ENCODE peak calls at places on chromosomes 16 and 17, in seven cellular contexts. One of them, this sample, is unnamed.
A peak's percentile ranks its signal among the peaks of the same experiment; 100 is the strongest.

GRCh38 chr17:13561606-13562270 is 40.0 kb downstream of the HS3ST3A1 start:
- DNase-seq in sigmoid colon: no peak
- DNase-seq in A549: peak; percentile 15
- DNase-seq in lower lobe of right lung: no peak
- DNase-seq in naive thymus-derived CD4-positive, alpha-beta T cell: no peak
- DNase-seq in body of pancreas: no peak
- DNase-seq in PC-3: no peak
- DNase-seq in this sample: no peak

GRCh38 chr17:77602883-77603640 is 355.4 kb upstream of the TNRC6C start:
- DNase-seq in body of pancreas: no peak
- DNase-seq in A549: no peak
- DNase-seq in sigmoid colon: peak; percentile 61
- DNase-seq in PC-3: no peak
- DNase-seq in naive thymus-derived CD4-positive, alpha-beta T cell: no peak
- DNase-seq in lower lobe of right lung: no peak
- DNase-seq in this sample: no peak

GRCh38 chr17:15652960-15653359 is 31.2 kb downstream of the TRIM16 start:
- DNase-seq in A549: no peak
- DNase-seq in PC-3: no peak
- DNase-seq in naive thymus-derived CD4-positive, alpha-beta T cell: no peak
- DNase-seq in sigmoid colon: no peak
- DNase-seq in lower lobe of right lung: no peak
- DNase-seq in body of pancreas: no peak
- DNase-seq in this sample: no peak

GRCh38 chr16:58883131-58883530 is 149.0 kb upstream of the GOT2 start:
- DNase-seq in A549: no peak
- DNase-seq in PC-3: no peak
- DNase-seq in lower lobe of right lung: no peak
- DNase-seq in body of pancreas: no peak
- DNase-seq in sigmoid colon: no peak
- DNase-seq in naive thymus-derived CD4-positive, alpha-beta T cell: no peak
- DNase-seq in this sample: peak; percentile 27

GRCh38 chr16:19415461-19415860 is 2.2 kb upstream of the TMC5 start:
- DNase-seq in PC-3: peak; percentile 54
- DNase-seq in lower lobe of right lung: no peak
- DNase-seq in sigmoid colon: no peak
- DNase-seq in body of pancreas: no peak
- DNase-seq in naive thymus-derived CD4-positive, alpha-beta T cell: no peak
- DNase-seq in A549: no peak
- DNase-seq in this sample: no peak

GRCh38 chr16:583815-584591 is 5.9 kb upstream of the RAB40C start:
- DNase-seq in lower lobe of right lung: no peak
- DNase-seq in sigmoid colon: no peak
- DNase-seq in body of pancreas: no peak
- DNase-seq in naive thymus-derived CD4-positive, alpha-beta T cell: no peak
- DNase-seq in A549: peak; percentile 47
- DNase-seq in PC-3: no peak
- DNase-seq in this sample: peak; percentile 3

GRCh38 chr17:29140631-29141483 is 39.3 kb downstream of the MYO18A start:
- DNase-seq in A549: no peak
- DNase-seq in lower lobe of right lung: no peak
- DNase-seq in sigmoid colon: no peak
- DNase-seq in PC-3: no peak
- DNase-seq in naive thymus-derived CD4-positive, alpha-beta T cell: peak; percentile 66
- DNase-seq in body of pancreas: no peak
- DNase-seq in this sample: peak; percentile 84

GRCh38 chr16:50861926-50862325 is 120.0 kb downstream of the CYLD start:
- DNase-seq in A549: peak; percentile 20
- DNase-seq in PC-3: peak; percentile 82
- DNase-seq in sigmoid colon: no peak
- DNase-seq in lower lobe of right lung: no peak
- DNase-seq in naive thymus-derived CD4-positive, alpha-beta T cell: no peak
- DNase-seq in body of pancreas: no peak
- DNase-seq in this sample: peak; percentile 44

GRCh38 chr16:38941-39892 is 14.2 kb downstream of the POLR3K start:
- DNase-seq in sigmoid colon: no peak
- DNase-seq in PC-3: peak; percentile 34
- DNase-seq in A549: no peak
- DNase-seq in naive thymus-derived CD4-positive, alpha-beta T cell: peak; percentile 18
- DNase-seq in lower lobe of right lung: peak; percentile 62
- DNase-seq in body of pancreas: no peak
- DNase-seq in this sample: no peak

GRCh38 chr17:57422574-57423164 is 166.3 kb downstream of the MSI2 start:
- DNase-seq in A549: peak; percentile 31
- DNase-seq in lower lobe of right lung: no peak
- DNase-seq in body of pancreas: no peak
- DNase-seq in naive thymus-derived CD4-positive, alpha-beta T cell: no peak
- DNase-seq in PC-3: peak; percentile 87
- DNase-seq in sigmoid colon: no peak
- DNase-seq in this sample: no peak

GRCh38 chr17:66514227-66514806 is 211.9 kb downstream of the PRKCA start:
- DNase-seq in sigmoid colon: no peak
- DNase-seq in body of pancreas: no peak
- DNase-seq in A549: no peak
- DNase-seq in naive thymus-derived CD4-positive, alpha-beta T cell: no peak
- DNase-seq in PC-3: peak; percentile 44
- DNase-seq in lower lobe of right lung: no peak
- DNase-seq in this sample: no peak

GRCh38 chr16:88507231-88507743 is 54.2 kb downstream of the ZFPM1 start:
- DNase-seq in PC-3: peak; percentile 7
- DNase-seq in body of pancreas: no peak
- DNase-seq in sigmoid colon: no peak
- DNase-seq in A549: peak; percentile 35
- DNase-seq in lower lobe of right lung: no peak
- DNase-seq in naive thymus-derived CD4-positive, alpha-beta T cell: no peak
- DNase-seq in this sample: no peak

GRCh38 chr17:56890390-56890789 is 23.5 kb downstream of the TRIM25 start:
- DNase-seq in sigmoid colon: no peak
- DNase-seq in lower lobe of right lung: no peak
- DNase-seq in naive thymus-derived CD4-positive, alpha-beta T cell: no peak
- DNase-seq in body of pancreas: no peak
- DNase-seq in A549: no peak
- DNase-seq in PC-3: no peak
- DNase-seq in this sample: no peak

GRCh38 chr17:45339646-45340605 is 23.1 kb upstream of the MAP3K14 start:
- DNase-seq in A549: no peak
- DNase-seq in lower lobe of right lung: no peak
- DNase-seq in sigmoid colon: peak; percentile 48
- DNase-seq in naive thymus-derived CD4-positive, alpha-beta T cell: no peak
- DNase-seq in body of pancreas: no peak
- DNase-seq in PC-3: no peak
- DNase-seq in this sample: no peak

GRCh38 chr16:90057738-90058173 is 19.4 kb downstream of the PRDM7 start:
- DNase-seq in naive thymus-derived CD4-positive, alpha-beta T cell: no peak
- DNase-seq in sigmoid colon: no peak
- DNase-seq in PC-3: peak; percentile 26
- DNase-seq in body of pancreas: no peak
- DNase-seq in lower lobe of right lung: no peak
- DNase-seq in A549: no peak
- DNase-seq in this sample: no peak

GRCh38 chr17:16322636-16323035 is 30.6 kb downstream of the CENPV start:
- DNase-seq in A549: no peak
- DNase-seq in lower lobe of right lung: no peak
- DNase-seq in naive thymus-derived CD4-positive, alpha-beta T cell: no peak
- DNase-seq in sigmoid colon: no peak
- DNase-seq in PC-3: no peak
- DNase-seq in body of pancreas: no peak
- DNase-seq in this sample: peak; percentile 69

GRCh38 chr17:49576121-49576905 is 642 bp downstream of the NXPH3 start:
- DNase-seq in A549: peak; percentile 33
- DNase-seq in body of pancreas: no peak
- DNase-seq in PC-3: peak; percentile 36
- DNase-seq in sigmoid colon: peak; percentile 89
- DNase-seq in naive thymus-derived CD4-positive, alpha-beta T cell: no peak
- DNase-seq in lower lobe of right lung: no peak
- DNase-seq in this sample: peak; percentile 77

GRCh38 chr17:74920679-74921044 is 2.4 kb downstream of the USH1G start:
- DNase-seq in lower lobe of right lung: no peak
- DNase-seq in sigmoid colon: no peak
- DNase-seq in A549: no peak
- DNase-seq in naive thymus-derived CD4-positive, alpha-beta T cell: no peak
- DNase-seq in body of pancreas: no peak
- DNase-seq in PC-3: no peak
- DNase-seq in this sample: no peak

GRCh38 chr17:6239237-6239798 is 169.1 kb downstream of the WSCD1 start:
- DNase-seq in naive thymus-derived CD4-positive, alpha-beta T cell: no peak
- DNase-seq in body of pancreas: no peak
- DNase-seq in lower lobe of right lung: no peak
- DNase-seq in A549: no peak
- DNase-seq in sigmoid colon: no peak
- DNase-seq in PC-3: peak; percentile 88
- DNase-seq in this sample: no peak

GRCh38 chr16:2963074-2963610 is 933 bp upstream of the KREMEN2 start:
- DNase-seq in lower lobe of right lung: peak; percentile 34
- DNase-seq in body of pancreas: no peak
- DNase-seq in sigmoid colon: no peak
- DNase-seq in PC-3: no peak
- DNase-seq in A549: no peak
- DNase-seq in naive thymus-derived CD4-positive, alpha-beta T cell: no peak
- DNase-seq in this sample: no peak

GRCh38 chr16:1093284-1094123 is 2.5 kb downstream of the C1QTNF8 start:
- DNase-seq in lower lobe of right lung: no peak
- DNase-seq in A549: peak; percentile 78
- DNase-seq in naive thymus-derived CD4-positive, alpha-beta T cell: peak; percentile 19
- DNase-seq in PC-3: no peak
- DNase-seq in body of pancreas: no peak
- DNase-seq in sigmoid colon: no peak
- DNase-seq in this sample: no peak

GRCh38 chr17:50920891-50921595 is 54.9 kb upstream of the TOB1 start:
- DNase-seq in body of pancreas: no peak
- DNase-seq in A549: no peak
- DNase-seq in lower lobe of right lung: no peak
- DNase-seq in sigmoid colon: no peak
- DNase-seq in PC-3: no peak
- DNase-seq in naive thymus-derived CD4-positive, alpha-beta T cell: no peak
- DNase-seq in this sample: no peak
- H3K4me1 ChIP-seq in body of pancreas: peaks cover 61% of the 10 kb centered on the region
- H3K4me1 ChIP-seq in A549: peaks cover 81% of the 10 kb centered on the region
- H3K4me1 ChIP-seq in lower lobe of right lung: peaks cover 27% of the 10 kb centered on the region
- H3K4me1 ChIP-seq in sigmoid colon: peaks cover 32% of the 10 kb centered on the region
- H3K4me1 ChIP-seq in PC-3: peaks cover 13% of the 10 kb centered on the region
- H3K4me1 ChIP-seq in naive thymus-derived CD4-positive, alpha-beta T cell: peaks cover 22% of the 10 kb centered on the region
- H3K4me1 ChIP-seq in this sample: peaks cover 62% of the 10 kb centered on the region

DNA sequence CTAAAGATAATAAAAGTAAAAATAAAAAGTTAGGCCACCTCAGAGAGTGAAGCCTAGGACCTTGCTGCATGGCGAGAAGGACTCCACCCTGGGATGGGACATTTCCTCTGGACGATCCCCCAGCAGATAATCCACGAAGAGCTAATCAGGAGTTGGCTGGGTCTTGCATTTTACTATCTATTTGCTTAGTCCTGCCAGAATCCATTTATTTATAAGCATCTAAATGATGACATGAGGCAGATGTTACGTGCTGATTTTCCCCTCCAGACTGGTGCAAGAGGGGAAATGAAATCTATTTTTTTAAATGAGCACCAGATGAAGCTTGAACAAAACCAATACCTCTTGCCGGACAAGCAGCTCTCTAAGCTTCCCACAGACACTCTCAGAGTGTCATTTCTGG is 63.2 kb downstream of the GSG1L start:
- DNase-seq in A549: no peak
- DNase-seq in naive thymus-derived CD4-positive, alpha-beta T cell: no peak
- DNase-seq in body of pancreas: no peak
- DNase-seq in lower lobe of right lung: no peak
- DNase-seq in sigmoid colon: no peak
- DNase-seq in PC-3: no peak
- DNase-seq in this sample: no peak
- H3K4me3 ChIP-seq in A549: no peak overlapping the region
- H3K4me3 ChIP-seq in naive thymus-derived CD4-positive, alpha-beta T cell: no peak overlapping the region
- H3K4me3 ChIP-seq in body of pancreas: no peak overlapping the region
- H3K4me3 ChIP-seq in lower lobe of right lung: no peak overlapping the region
- H3K4me3 ChIP-seq in sigmoid colon: no peak overlapping the region
- H3K4me3 ChIP-seq in PC-3: no peak overlapping the region
- H3K4me3 ChIP-seq in this sample: no peak overlapping the region

GRCh38 chr17:382644-383533 is 30.3 kb upstream of the RPH3AL start:
- DNase-seq in sigmoid colon: peak; percentile 78
- DNase-seq in body of pancreas: no peak
- DNase-seq in A549: peak; percentile 82
- DNase-seq in naive thymus-derived CD4-positive, alpha-beta T cell: no peak
- DNase-seq in PC-3: no peak
- DNase-seq in lower lobe of right lung: no peak
- DNase-seq in this sample: peak; percentile 58
- H3K27ac ChIP-seq in sigmoid colon: peak overlapping the region; percentile 66
- H3K27ac ChIP-seq in body of pancreas: no peak overlapping the region
- H3K27ac ChIP-seq in A549: peak overlapping the region; percentile 96
- H3K27ac ChIP-seq in naive thymus-derived CD4-positive, alpha-beta T cell: no peak overlapping the region
- H3K27ac ChIP-seq in PC-3: no peak overlapping the region
- H3K27ac ChIP-seq in lower lobe of right lung: no peak overlapping the region
- H3K27ac ChIP-seq in this sample: no peak overlapping the region

GRCh38 chr17:39775075-39775474 is 37.3 kb downstream of the GRB7 start:
- DNase-seq in sigmoid colon: no peak
- DNase-seq in naive thymus-derived CD4-positive, alpha-beta T cell: no peak
- DNase-seq in lower lobe of right lung: no peak
- DNase-seq in A549: no peak
- DNase-seq in PC-3: no peak
- DNase-seq in body of pancreas: no peak
- DNase-seq in this sample: no peak

GRCh38 chr17:39781028-39781800 is 43.5 kb downstream of the GRB7 start:
- DNase-seq in lower lobe of right lung: no peak
- DNase-seq in PC-3: no peak
- DNase-seq in A549: no peak
- DNase-seq in naive thymus-derived CD4-positive, alpha-beta T cell: no peak
- DNase-seq in sigmoid colon: no peak
- DNase-seq in body of pancreas: no peak
- DNase-seq in this sample: no peak

GRCh38 chr17:39776267-39776666 is 38.5 kb downstream of the GRB7 start:
- DNase-seq in A549: no peak
- DNase-seq in naive thymus-derived CD4-positive, alpha-beta T cell: no peak
- DNase-seq in body of pancreas: no peak
- DNase-seq in PC-3: no peak
- DNase-seq in lower lobe of right lung: no peak
- DNase-seq in sigmoid colon: no peak
- DNase-seq in this sample: no peak

GRCh38 chr17:39774043-39774442 is 36.3 kb downstream of the GRB7 start:
- DNase-seq in PC-3: no peak
- DNase-seq in A549: no peak
- DNase-seq in body of pancreas: no peak
- DNase-seq in lower lobe of right lung: no peak
- DNase-seq in naive thymus-derived CD4-positive, alpha-beta T cell: no peak
- DNase-seq in sigmoid colon: no peak
- DNase-seq in this sample: no peak

DNA sequence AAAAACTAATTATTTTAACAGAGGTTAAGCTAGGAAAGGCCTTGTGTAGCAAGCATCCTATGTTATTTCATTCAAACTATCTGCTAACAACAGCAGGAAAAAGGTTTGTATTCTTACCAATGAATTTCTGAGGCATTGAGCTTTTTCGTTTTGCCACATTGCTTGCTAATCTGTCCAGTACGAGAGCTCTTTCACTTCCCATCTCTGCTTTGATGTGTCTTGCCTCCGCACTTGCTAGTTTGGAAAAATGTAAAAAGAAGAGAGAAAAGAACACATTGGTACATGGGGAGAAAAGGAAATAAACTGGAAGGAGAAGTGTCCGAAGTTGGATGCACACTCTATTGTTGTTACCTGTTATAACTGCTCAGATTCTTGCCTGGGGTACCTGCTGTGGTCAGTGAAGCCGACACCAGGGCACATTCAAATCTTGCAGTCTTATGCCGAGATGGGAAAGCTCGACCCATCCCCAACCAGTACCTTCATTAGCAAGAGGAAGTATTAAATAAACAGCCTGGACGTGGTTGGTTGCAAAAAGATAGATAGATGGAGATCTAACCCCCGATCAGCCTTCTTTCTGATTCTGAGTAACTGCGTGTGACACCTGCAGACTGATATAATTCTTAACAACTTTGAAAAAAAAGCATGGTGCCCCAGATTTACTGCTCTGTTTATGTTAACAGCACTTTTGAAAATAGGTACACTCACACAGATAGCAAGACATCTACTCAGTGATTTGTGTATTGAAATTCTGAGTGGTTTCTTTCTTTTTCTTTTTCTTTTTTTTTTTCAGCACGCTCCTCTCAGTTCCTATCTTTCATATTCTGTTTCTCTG is 40.0 kb downstream of the GRB7 start:
- DNase-seq in lower lobe of right lung: no peak
- DNase-seq in sigmoid colon: no peak
- DNase-seq in naive thymus-derived CD4-positive, alpha-beta T cell: no peak
- DNase-seq in PC-3: no peak
- DNase-seq in body of pancreas: no peak
- DNase-seq in A549: no peak
- DNase-seq in this sample: no peak
- H3K4me1 ChIP-seq in lower lobe of right lung: peaks cover 15% of the 10 kb centered on the region
- H3K4me1 ChIP-seq in sigmoid colon: no peaks in the 10 kb centered on the region
- H3K4me1 ChIP-seq in naive thymus-derived CD4-positive, alpha-beta T cell: peaks cover 61% of the 10 kb centered on the region
- H3K4me1 ChIP-seq in PC-3: peaks cover 11% of the 10 kb centered on the region
- H3K4me1 ChIP-seq in body of pancreas: peaks cover 12% of the 10 kb centered on the region
- H3K4me1 ChIP-seq in A549: no peaks in the 10 kb centered on the region
- H3K4me1 ChIP-seq in this sample: no peaks in the 10 kb centered on the region